ENCODE peak calls at places on chromosomes 3 and 15, in ten cellular contexts. S, L, A, K, G, Q, M, D, B and X are unnamed samples.
A peak's percentile ranks its signal among the peaks of the same experiment; 100 is the strongest.

GRCh38 chr15:68227806-68228142 is 1.8 kb downstream of the CLN6 start:
- DNase-seq in S (no peak), L (no peak), A (no peak), K (no peak), G (no peak), Q (no peak), M (no peak), D (no peak), B (no peak), X (no peak)

GRCh38 chr3:126351086-126351770 is 6.0 kb downstream of the KLF15 start:
- DNase-seq in S (no peak), L (no peak), A (peak; percentile 14), K (no peak), G (no peak), Q (no peak), M (no peak), D (no peak), B (no peak), X (no peak)

GRCh38 chr15:59168536-59168935 is 38.1 kb upstream of the LDHAL6B start:
- DNase-seq in S (no peak), L (no peak), A (no peak), K (no peak), G (no peak), Q (no peak), M (no peak), D (no peak), B (peak; percentile 83), X (no peak)

GRCh38 chr3:179726075-179726742 is 73.4 kb downstream of the USP13 start:
- DNase-seq in S (no peak), L (no peak), A (no peak), K (no peak), G (no peak), Q (no peak), M (no peak), D (no peak), B (no peak), X (no peak)

GRCh38 chr15:82045179-82045891 is 483 bp downstream of the MEX3B start:
- DNase-seq in S (no peak), L (no peak), A (peak; percentile 44), K (peak; percentile 53), G (no peak), Q (peak; percentile 8), M (peak; percentile 23), D (peak; percentile 33), B (peak; percentile 26), X (peak; percentile 21)

GRCh38 chr3:16419640-16420039 is 93.9 kb downstream of the RFTN1 start:
- DNase-seq in S (no peak), L (no peak), A (no peak), K (no peak), G (no peak), Q (no peak), M (no peak), D (no peak), B (peak; percentile 66), X (no peak)

GRCh38 chr3:45599424-45599886 is 4.9 kb downstream of the LIMD1 start:
- DNase-seq in S (no peak), L (no peak), A (no peak), K (no peak), G (no peak), Q (no peak), M (no peak), D (no peak), B (no peak), X (no peak)

GRCh38 chr15:69389426-69389825 is 24.7 kb upstream of the KIF23 start:
- DNase-seq in S (no peak), L (no peak), A (no peak), K (no peak), G (no peak), Q (no peak), M (no peak), D (no peak), B (no peak), X (no peak)

GRCh38 chr3:184248454-184249411 is at the start of gene ALG3:
- DNase-seq in S (peak; percentile 36), L (peak; percentile 81), A (peak; percentile 91), K (peak; percentile 92), G (peak; percentile 69), Q (peak; percentile 83), M (peak; percentile 93), D (peak; percentile 72), B (peak; percentile 82), X (peak; percentile 86)

GRCh38 chr3:183555541-183556081 is at the start of gene KLHL6:
- DNase-seq in S (no peak), L (peak; percentile 53), A (no peak), K (peak; percentile 89), G (peak; percentile 26), Q (peak; percentile 49), M (no peak), D (peak; percentile 34), B (peak; percentile 31), X (peak; percentile 65)